ENCODE peak calls at places on chromosomes 12 and 14, in four cellular contexts. R is GM23338; D is stomach; X is CD8-positive, alpha-beta T cell. K is an unnamed sample.

GRCh38 chr12:104866286-104866685 is 91.8 kb downstream of the SLC41A2 start:
- DNase-seq in X (no peak), D (no peak), R (no peak), K (no peak)

GRCh38 chr14:60094306-60094897 is 2.7 kb downstream of the PCNX4 start:
- DNase-seq in D (no peak), R (peak), X (no peak), K (no peak)

GRCh38 chr12:55899035-55899434 is 28.7 kb downstream of the PYM1 start:
- DNase-seq in R (no peak), D (no peak), X (no peak), K (no peak)

GRCh38 chr14:77641534-77642341 is 25.3 kb upstream of the SPTLC2 start:
- DNase-seq in D (peak), X (peak), R (peak), K (peak)

GRCh38 chr12:27207626-27208413 is 36.3 kb upstream of the STK38L start:
- DNase-seq in X (no peak), D (no peak), R (no peak), K (no peak)

GRCh38 chr12:43111608-43112007 is 440.4 kb downstream of the ADAMTS20 start:
- DNase-seq in X (no peak), R (no peak), D (no peak), K (no peak)

GRCh38 chr12:71958457-71958856 is 19.8 kb downstream of the TPH2 start:
- DNase-seq in X (no peak), D (no peak), R (no peak), K (no peak)

GRCh38 chr14:80862983-80863382 is 78.6 kb downstream of the CEP128 start:
- DNase-seq in R (no peak), D (no peak), X (no peak), K (no peak)

GRCh38 chr12:14981049-14981448 is 8.2 kb downstream of the PDE6H start:
- DNase-seq in X (no peak), R (no peak), D (no peak), K (no peak)

GRCh38 chr12:98814254-98814653 is 169.2 kb downstream of the APAF1 start:
- DNase-seq in D (no peak), R (no peak), X (no peak), K (no peak)

GRCh38 chr12:111434680-111435338 is 29.1 kb downstream of the SH2B3 start:
- DNase-seq in D (no peak), X (peak), R (peak), K (peak)

GRCh38 chr14:101977311-101978071 is 13.1 kb downstream of the DYNC1H1 start:
- DNase-seq in D (no peak), R (no peak), X (no peak), K (no peak)

GRCh38 chr14:98226411-98226810 is 1045.6 kb downstream of the BCL11B start:
- DNase-seq in D (no peak), R (no peak), X (no peak), K (no peak)

GRCh38 chr14:102691763-102692162 is 85.5 kb upstream of the TRAF3 start:
- DNase-seq in X (no peak), D (no peak), R (no peak), K (no peak)

GRCh38 chr14:103292426-103293374 is 41.3 kb upstream of the EIF5 start:
- DNase-seq in X (peak), D (peak), R (peak), K (peak)

GRCh38 chr14:97995571-97995970 is 1198.4 kb downstream of the VRK1 start:
- DNase-seq in D (no peak), X (no peak), R (no peak), K (no peak)

GRCh38 chr14:92652413-92653151 is 95.8 kb downstream of the LGMN start:
- DNase-seq in X (peak), D (no peak), R (no peak), K (no peak)

GRCh38 chr12:132367401-132367851 is 38.0 kb upstream of the GALNT9 start:
- DNase-seq in R (no peak), D (no peak), X (no peak), K (no peak)

GRCh38 chr12:71636704-71637115 is 26.9 kb downstream of the ZFC3H1 start:
- DNase-seq in R (peak), D (no peak), X (no peak), K (no peak)

GRCh38 chr12:102052192-102053061 is 9.4 kb downstream of the WASHC3 start:
- DNase-seq in R (peak), D (no peak), X (no peak), K (no peak)

GRCh38 chr14:23641915-23642588 is 5.9 kb downstream of the DHRS2 start:
- DNase-seq in D (no peak), X (no peak), R (no peak), K (no peak)

GRCh38 chr14:67567654-67568053 is 32.4 kb downstream of the PIGH start:
- DNase-seq in X (no peak), R (no peak), D (peak), K (peak)

GRCh38 chr12:57325395-57325794 is 74.4 kb upstream of the STAC3 start:
- DNase-seq in D (no peak), R (no peak), X (no peak), K (no peak)

GRCh38 chr14:39023939-39024871 is 78.8 kb downstream of the SEC23A start:
- DNase-seq in X (no peak), R (no peak), D (no peak), K (no peak)

GRCh38 chr12:541676-542289 is 82.0 kb downstream of the B4GALNT3 start:
- DNase-seq in R (no peak), X (no peak), D (no peak), K (no peak)

GRCh38 chr12:16756833-16757552 is 151.0 kb upstream of the LMO3 start:
- DNase-seq in X (no peak), R (peak), D (no peak), K (no peak)

GRCh38 chr14:87461704-87462103 is 531.3 kb downstream of the GALC start:
- DNase-seq in R (no peak), D (no peak), X (no peak), K (peak)

GRCh38 chr12:64890873-64891468 is 66.5 kb downstream of the TBC1D30 start:
- DNase-seq in X (no peak), R (peak), D (no peak), K (no peak)

GRCh38 chr14:22039938-22040780 is 366.5 kb upstream of the OR4E1 start:
- DNase-seq in R (peak), X (peak), D (no peak), K (peak)

GRCh38 chr12:58105225-58106119 is 164.1 kb downstream of the ATP23 start:
- DNase-seq in X (no peak), R (peak), D (no peak), K (no peak)

GRCh38 chr12:49198431-49199155 is 9.7 kb upstream of the TUBA1A start:
- DNase-seq in D (no peak), X (no peak), R (peak), K (no peak)

GRCh38 chr12:125028106-125028505 is 34.7 kb downstream of the BRI3BP start:
- DNase-seq in R (no peak), X (no peak), D (no peak), K (no peak)

GRCh38 chr14:34356267-34356660 is 105.8 kb downstream of the SPTSSA start:
- DNase-seq in X (no peak), R (no peak), D (no peak), K (no peak)

GRCh38 chr14:35988972-35989690 is 163.0 kb downstream of the BRMS1L start:
- DNase-seq in X (no peak), D (no peak), R (no peak), K (peak)

GRCh38 chr12:111597731-111598636 is 1.1 kb downstream of the ATXN2 start:
- DNase-seq in X (peak), D (peak), R (peak), K (peak)

GRCh38 chr14:50559990-50560928 is at the start of gene ATL1:
- DNase-seq in D (peak), R (peak), X (peak), K (peak)

DNA sequence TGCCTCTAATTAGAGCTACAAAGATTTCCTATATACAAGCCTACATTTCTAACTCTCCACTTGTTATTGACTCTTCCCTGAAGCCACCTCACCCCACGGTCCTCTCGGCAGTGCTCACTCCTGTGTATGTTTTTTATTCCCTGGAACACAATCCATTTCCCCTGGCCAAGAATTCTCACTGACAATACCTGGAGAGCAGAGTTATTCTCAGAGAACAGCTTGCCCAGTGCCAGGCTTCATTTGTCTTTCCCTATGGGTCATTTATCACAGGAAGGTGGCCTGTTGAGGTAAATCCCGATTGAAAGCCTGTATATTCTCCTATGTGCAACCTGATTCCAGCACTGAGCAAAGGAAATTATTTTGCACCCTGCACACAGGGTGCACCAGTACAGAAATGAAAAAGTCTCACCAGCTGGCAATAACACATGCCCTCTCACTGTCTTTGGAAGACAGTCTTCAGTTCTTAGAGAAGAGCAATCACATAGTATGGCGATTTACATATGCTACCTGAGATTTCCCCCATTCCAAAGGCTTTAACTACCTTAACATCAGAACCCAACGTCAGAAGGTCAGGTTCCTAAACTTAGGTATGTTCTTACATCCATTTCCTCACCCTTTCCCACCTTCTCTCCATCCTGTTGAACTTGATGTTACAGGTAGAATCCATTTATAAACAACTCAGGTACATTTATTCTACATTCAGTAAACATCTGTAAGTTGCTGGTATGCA is 167.9 kb downstream of the PAWR start:
- DNase-seq in D (no peak), X (no peak), R (peak), K (no peak)
- TF ChIP-seq CTCF in D (no peak), X (no peak), R (no peak), K (no peak)

GRCh38 chr14:58717821-58718220 is 80.1 kb downstream of the DACT1 start:
- DNase-seq in D (no peak), R (no peak), X (no peak), K (no peak)
- H3K4me3 ChIP-seq in D (no peak), R (no peak), X (no peak), K (no peak)

DNA sequence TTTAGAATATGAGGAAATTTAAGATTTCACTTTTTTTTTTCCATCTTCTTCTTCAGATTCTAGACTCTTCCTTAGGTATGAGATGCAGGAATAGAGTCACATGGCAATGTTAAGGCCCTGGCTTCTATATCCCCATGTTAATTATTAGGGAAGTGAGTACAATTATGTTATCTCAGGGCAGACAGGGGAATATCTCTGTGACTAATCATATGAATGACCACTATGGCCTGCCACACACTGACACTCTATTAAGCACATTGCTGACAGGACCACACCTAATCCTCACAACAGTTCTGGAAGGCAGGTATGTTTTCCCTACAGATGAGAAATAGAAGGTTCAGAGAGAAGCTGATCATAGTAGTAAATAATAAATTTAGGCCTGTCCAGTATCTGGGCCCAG is 69.4 kb upstream of the PTPRQ start:
- DNase-seq in R (no peak), D (no peak), X (no peak), K (no peak)
- TF ChIP-seq CTCF in R (no peak), D (no peak), X (no peak), K (no peak)

DNA sequence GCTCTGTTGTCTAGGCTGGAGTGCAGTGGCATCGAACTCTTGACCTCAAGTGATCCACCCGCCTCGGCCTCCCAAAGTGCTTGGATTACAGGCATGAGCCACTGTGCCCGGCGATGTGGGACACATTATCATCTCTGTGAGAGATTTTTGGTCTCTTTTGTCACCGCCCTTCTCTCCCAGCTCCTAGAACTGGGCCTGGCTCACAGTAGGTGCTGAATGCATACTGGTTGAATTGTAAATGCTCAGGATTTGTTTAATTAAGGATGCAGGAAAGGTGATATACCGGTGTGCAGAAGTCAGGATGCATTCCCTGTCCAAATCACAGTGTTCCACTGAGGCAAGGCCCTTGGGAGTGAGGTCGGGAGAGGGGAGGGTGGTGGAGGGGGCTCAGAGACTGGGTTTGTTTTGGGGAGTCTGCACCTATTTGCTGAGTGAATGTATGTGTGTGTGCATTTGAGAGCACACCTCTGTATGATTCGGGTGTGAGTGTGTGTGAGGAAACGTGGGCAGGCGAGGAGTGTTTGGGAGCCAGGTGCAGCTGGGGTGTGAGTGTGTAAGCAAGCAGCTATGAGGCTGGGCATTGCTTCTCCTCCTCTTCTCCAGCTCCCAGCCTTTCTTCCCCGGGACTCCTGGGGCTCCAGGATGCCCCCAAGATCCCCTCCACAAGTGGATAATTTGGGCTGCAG is 1.0 kb upstream of the KRT18 start:
- DNase-seq in D (no peak), R (peak), X (no peak), K (no peak)
- H3K4me3 ChIP-seq in D (no peak), R (peak), X (no peak), K (no peak)

GRCh38 chr14:70585221-70585620 is 15.2 kb downstream of the MED6 start:
- DNase-seq in X (no peak), D (no peak), R (peak), K (no peak)
- TF ChIP-seq CTCF in X (no peak), D (no peak), R (peak), K (no peak)

DNA sequence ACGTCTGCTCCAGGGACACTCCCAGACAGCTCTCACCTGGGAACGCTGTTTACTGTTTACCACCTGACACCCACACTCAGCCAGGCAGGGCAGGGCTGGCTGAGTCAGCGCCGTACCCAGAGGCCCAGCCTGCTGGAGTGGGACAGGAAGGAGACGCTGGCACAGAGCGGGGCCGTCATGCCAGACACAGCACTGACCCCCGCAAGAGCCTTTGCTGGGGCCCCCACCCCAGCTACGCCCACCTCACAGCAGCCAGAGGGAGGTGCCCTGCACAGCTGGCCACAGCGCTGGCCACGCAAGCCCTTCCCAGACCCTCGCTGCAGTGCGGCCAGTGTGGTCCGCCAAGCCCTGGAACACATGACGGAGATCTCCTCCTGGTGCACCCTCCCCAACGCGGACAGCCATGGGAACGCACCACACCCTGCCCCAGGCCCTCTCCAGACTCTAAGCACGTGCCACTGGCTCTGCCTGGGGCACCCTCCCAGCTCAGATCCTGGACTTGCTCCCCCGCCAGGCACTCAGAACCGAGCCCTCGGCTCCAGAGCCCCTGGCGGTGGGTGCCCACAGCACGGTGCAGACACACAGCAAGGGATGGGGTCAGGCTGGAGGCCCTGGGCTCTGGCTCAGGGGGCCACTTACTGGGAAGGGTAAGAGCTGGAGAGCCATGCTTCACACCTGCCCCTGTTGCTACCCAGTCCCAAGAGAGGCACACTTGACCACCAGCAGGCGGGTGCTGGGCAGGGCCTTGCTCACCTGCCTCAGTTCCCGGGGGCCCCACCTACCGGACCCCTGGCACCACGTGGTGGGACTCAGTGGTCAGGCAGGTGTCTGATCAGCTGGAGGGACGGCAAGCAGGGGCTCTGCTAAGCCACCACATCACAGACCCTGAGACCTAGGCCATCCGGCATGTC is 5.6 kb downstream of the AHNAK2 start:
- DNase-seq in R (no peak), X (no peak), D (peak), K (peak)
- H3K4me3 ChIP-seq in R (no peak), X (no peak), D (peak), K (no peak)

DNA sequence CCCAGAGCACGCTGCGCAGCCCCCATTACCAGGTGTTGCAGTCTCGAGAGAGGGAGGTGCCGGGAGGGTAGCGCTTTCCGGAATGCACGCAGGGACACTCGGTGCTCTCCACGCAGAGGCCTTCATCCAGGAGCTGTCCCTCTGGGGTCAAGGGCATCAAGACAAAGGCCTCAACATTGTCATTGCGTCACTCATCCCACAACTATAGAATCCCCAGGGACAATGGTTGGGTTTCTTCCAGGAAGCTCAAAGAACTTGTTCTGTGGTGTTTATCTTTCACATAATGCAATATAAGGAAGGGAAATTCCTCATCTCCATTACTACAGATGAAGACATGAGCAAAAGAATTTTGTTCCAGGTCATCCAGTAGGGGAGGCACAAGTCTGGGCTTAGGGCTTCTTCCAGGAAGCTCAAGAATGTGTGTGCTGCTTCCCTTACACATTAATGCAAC is 52.1 kb downstream of the VWF start:
- DNase-seq in X (no peak), D (no peak), R (no peak), K (no peak)
- TF ChIP-seq CTCF in X (no peak), D (no peak), R (peak), K (no peak)

GRCh38 chr12:117034249-117034648 is 65.0 kb downstream of the TESC start:
- DNase-seq in R (no peak), X (no peak), D (no peak), K (no peak)

GRCh38 chr12:117032593-117033381 is 66.4 kb downstream of the TESC start:
- DNase-seq in X (no peak), D (peak), R (peak), K (peak)

GRCh38 chr12:117033382-117034045 is 65.7 kb downstream of the TESC start:
- DNase-seq in X (no peak), R (no peak), D (peak), K (peak)

GRCh38 chr12:117030187-117030896 is 68.9 kb downstream of the TESC start:
- DNase-seq in X (no peak), R (no peak), D (peak), K (no peak)

DNA sequence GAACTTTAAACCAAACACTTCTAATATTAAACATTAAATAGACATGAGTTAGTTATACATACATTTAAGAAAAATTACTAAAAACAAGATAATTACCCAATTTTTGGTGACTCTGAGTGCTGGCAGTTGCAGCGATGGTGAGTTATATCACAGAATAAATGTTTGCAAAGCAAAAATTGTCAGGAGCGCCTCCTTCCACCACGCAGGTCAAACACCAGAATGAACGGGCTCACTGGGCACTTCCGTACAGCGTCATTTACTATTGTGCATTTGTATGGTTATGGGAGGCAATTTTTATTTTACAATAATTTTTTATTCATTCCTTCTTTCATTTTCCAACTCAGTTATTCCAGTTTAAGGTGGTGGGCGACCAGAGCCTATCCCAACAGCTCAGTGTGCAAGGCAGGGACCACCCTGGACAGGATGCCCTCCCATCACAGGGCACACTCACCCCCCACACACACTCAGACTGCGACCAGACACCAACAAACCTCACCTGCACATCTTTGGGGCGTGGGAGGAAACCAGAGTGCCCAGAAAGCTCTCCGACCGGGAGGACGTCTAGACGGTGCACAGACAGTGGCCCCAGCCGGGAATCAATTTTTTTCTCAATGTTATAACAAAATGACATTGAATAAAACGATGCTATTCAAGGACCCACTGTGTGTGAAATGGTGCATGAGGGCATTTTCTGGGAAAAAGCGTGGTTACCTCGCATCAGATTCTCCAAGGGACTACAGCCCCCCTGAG is 67.2 kb downstream of the TESC start:
- DNase-seq in D (peak), R (no peak), X (no peak), K (no peak)
- H3K4me3 ChIP-seq in D (no peak), R (no peak), X (no peak), K (no peak)